ENCODE peak calls at places on chromosome 9, in four cellular contexts. One of them, this sample, is unnamed.

GRCh38 chr9:126874546-126875314 is 14.3 kb downstream of the ZBTB34 start:
- DNase-seq in transverse colon: no peak
- DNase-seq in H9: no peak
- DNase-seq in Karpas-422: no peak
- DNase-seq in this sample: no peak

GRCh38 chr9:133990366-133991210 is 1.5 kb downstream of the VAV2 start:
- DNase-seq in transverse colon: peak
- DNase-seq in H9: no peak
- DNase-seq in Karpas-422: no peak
- DNase-seq in this sample: peak

GRCh38 chr9:79023134-79023577 is 548.6 kb upstream of the TLE4 start:
- DNase-seq in transverse colon: no peak
- DNase-seq in H9: no peak
- DNase-seq in Karpas-422: no peak
- DNase-seq in this sample: no peak

GRCh38 chr9:130870491-130871381 is 25.9 kb downstream of the QRFP start:
- DNase-seq in transverse colon: no peak
- DNase-seq in H9: no peak
- DNase-seq in Karpas-422: peak
- DNase-seq in this sample: no peak

GRCh38 chr9:70868661-70869652 is 252.5 kb downstream of the TRPM3 start:
- DNase-seq in transverse colon: no peak
- DNase-seq in H9: no peak
- DNase-seq in Karpas-422: no peak
- DNase-seq in this sample: no peak

GRCh38 chr9:21030389-21031035 is 928 bp downstream of the HACD4 start:
- DNase-seq in transverse colon: no peak
- DNase-seq in H9: no peak
- DNase-seq in Karpas-422: peak
- DNase-seq in this sample: peak

GRCh38 chr9:121682201-121682600 is 30.8 kb downstream of the DAB2IP start:
- DNase-seq in transverse colon: no peak
- DNase-seq in H9: no peak
- DNase-seq in Karpas-422: no peak
- DNase-seq in this sample: no peak

GRCh38 chr9:136081113-136081825 is 13.8 kb downstream of the NACC2 start:
- DNase-seq in transverse colon: no peak
- DNase-seq in H9: peak
- DNase-seq in Karpas-422: no peak
- DNase-seq in this sample: no peak

GRCh38 chr9:134709512-134710270 is 68.1 kb downstream of the COL5A1 start:
- DNase-seq in transverse colon: no peak
- DNase-seq in H9: no peak
- DNase-seq in Karpas-422: no peak
- DNase-seq in this sample: no peak

GRCh38 chr9:92342825-92343488 is 17.2 kb downstream of the CENPP start:
- DNase-seq in transverse colon: no peak
- DNase-seq in H9: no peak
- DNase-seq in Karpas-422: peak
- DNase-seq in this sample: no peak

GRCh38 chr9:72046593-72047456 is 13.6 kb downstream of the C9orf57 start:
- DNase-seq in transverse colon: no peak
- DNase-seq in H9: no peak
- DNase-seq in Karpas-422: no peak
- DNase-seq in this sample: peak

GRCh38 chr9:104961701-104962359 is 33.9 kb upstream of the ABCA1 start:
- DNase-seq in transverse colon: peak
- DNase-seq in H9: no peak
- DNase-seq in Karpas-422: no peak
- DNase-seq in this sample: peak

GRCh38 chr9:23412458-23412857 is 413.6 kb downstream of the ELAVL2 start:
- DNase-seq in transverse colon: no peak
- DNase-seq in H9: no peak
- DNase-seq in Karpas-422: no peak
- DNase-seq in this sample: no peak

GRCh38 chr9:89872913-89873707 is 268.3 kb downstream of the GADD45G start:
- DNase-seq in transverse colon: no peak
- DNase-seq in H9: peak
- DNase-seq in Karpas-422: no peak
- DNase-seq in this sample: no peak